ENCODE peak calls at places on chromosomes 13 and 19, in five cellular contexts. Y is mesendoderm; N is AG08396; I is ovary; Q is CD8-positive, alpha-beta T cell. E is an unnamed sample.

GRCh38 chr13:99589575-99589974 is 88.3 kb downstream of the TM9SF2 start:
- DNase-seq in Y (no peak), N (no peak), I (no peak), Q (no peak), E (no peak)

GRCh38 chr19:48006762-48007161 is 12.3 kb downstream of the ELSPBP1 start:
- DNase-seq in Y (peak), N (no peak), I (no peak), Q (no peak), E (no peak)

GRCh38 chr13:110716235-110716505 is 2.7 kb downstream of the ING1 start:
- DNase-seq in Y (peak), N (no peak), I (peak), Q (no peak), E (no peak)

GRCh38 chr19:33311326-33311682 is 9.0 kb upstream of the CEBPA start:
- DNase-seq in Y (no peak), N (no peak), I (no peak), Q (no peak), E (no peak)

GRCh38 chr19:54017266-54017665 is 25.8 kb downstream of the CACNG6 start:
- DNase-seq in Y (peak), N (peak), I (no peak), Q (no peak), E (no peak)

GRCh38 chr13:75806101-75806500 is 170.0 kb downstream of the LMO7 start:
- DNase-seq in Y (no peak), N (no peak), I (no peak), Q (no peak), E (no peak)

GRCh38 chr13:30577381-30577780 is 40.3 kb upstream of the USPL1 start:
- DNase-seq in Y (peak), N (peak), I (no peak), Q (peak), E (no peak)

GRCh38 chr19:38786572-38787265 is 2.3 kb upstream of the LGALS7B start:
- DNase-seq in Y (no peak), N (peak), I (no peak), Q (no peak), E (no peak)

GRCh38 chr13:90414691-90415596 is 932.5 kb upstream of the MIR17HG start:
- DNase-seq in Y (peak), N (peak), I (no peak), Q (no peak), E (no peak)

GRCh38 chr13:46663216-46663615 is 110.2 kb downstream of the LRCH1 start:
- DNase-seq in Y (peak), N (no peak), I (no peak), Q (no peak), E (no peak)

GRCh38 chr19:10288662-10289166 is 1.0 kb upstream of the ICAM5 start:
- DNase-seq in Y (peak), N (peak), I (no peak), Q (no peak), E (no peak)

E was measured in right cardiac atrium.